ENCODE peak calls at places on chromosome 1, in six cellular contexts. D is PC-9, P is A549, L is neuronal stem cell, A is HCT116, K is uterus. C is an unnamed sample.

GRCh38 chr1:47031059-47031458 is 7.6 kb downstream of the CYP4X1 start:
- DNase-seq in A (no peak), K (no peak), L (no peak), P (no peak), D (peak), C (peak)

GRCh38 chr1:30402031-30402430 is 321.4 kb downstream of the MATN1 start:
- DNase-seq in L (no peak), A (no peak), K (no peak), D (no peak), P (no peak), C (no peak)

GRCh38 chr1:54358503-54359168 is 47.6 kb downstream of the SSBP3 start:
- DNase-seq in L (no peak), K (no peak), D (no peak), A (no peak), P (no peak), C (no peak)

GRCh38 chr1:208243851-208244583 is at the start of gene PLXNA2:
- DNase-seq in D (peak), A (peak), L (peak), K (peak), P (peak), C (peak)

GRCh38 chr1:40652979-40653378 is 12.5 kb downstream of the RIMS3 start:
- DNase-seq in P (no peak), K (no peak), A (no peak), D (no peak), L (no peak), C (peak)

GRCh38 chr1:39187276-39188046 is 17.0 kb upstream of the MACF1 start:
- DNase-seq in D (no peak), L (no peak), P (no peak), A (no peak), K (no peak), C (peak)

GRCh38 chr1:158248122-158248521 is 6.1 kb upstream of the CD1A start:
- DNase-seq in D (no peak), P (no peak), K (no peak), L (no peak), A (no peak), C (no peak)

GRCh38 chr1:117113199-117113598 is 8.3 kb downstream of the TRIM45 start:
- DNase-seq in L (no peak), D (no peak), A (no peak), P (no peak), K (no peak), C (no peak)

GRCh38 chr1:217910791-217911320 is 279.7 kb downstream of the SPATA17 start:
- DNase-seq in L (no peak), K (no peak), A (no peak), D (no peak), P (no peak), C (no peak)

GRCh38 chr1:117631361-117631760 is 25.5 kb downstream of the TENT5C start:
- DNase-seq in L (no peak), K (no peak), P (no peak), A (no peak), D (no peak), C (peak)

GRCh38 chr1:182317489-182318180 is 74.0 kb downstream of the GLUL start:
- DNase-seq in P (no peak), K (no peak), L (no peak), D (peak), A (no peak), C (no peak)

GRCh38 chr1:98903261-98903660 is 101.4 kb downstream of the PLPPR5 start:
- DNase-seq in A (no peak), P (peak), L (no peak), D (peak), K (no peak), C (peak)

GRCh38 chr1:62273953-62274352 is 45.3 kb downstream of the KANK4 start:
- DNase-seq in P (no peak), D (no peak), L (no peak), A (no peak), K (no peak), C (no peak)

GRCh38 chr1:31524196-31524967 is 51.9 kb upstream of the TINAGL1 start:
- DNase-seq in D (no peak), L (no peak), P (no peak), K (no peak), A (no peak), C (no peak)

GRCh38 chr1:241834733-241835377 is 13.1 kb upstream of the EXO1 start:
- DNase-seq in A (peak), K (no peak), D (peak), P (peak), L (no peak), C (peak)

GRCh38 chr1:8702121-8702520 is 115.3 kb downstream of the RERE start:
- DNase-seq in D (peak), K (no peak), L (no peak), P (peak), A (no peak), C (peak)

GRCh38 chr1:2582401-2582800 is 4.2 kb upstream of the PRXL2B start:
- DNase-seq in A (no peak), K (no peak), D (no peak), P (no peak), L (no peak), C (no peak)

GRCh38 chr1:33864460-33865389 is 846 bp downstream of the HMGB4 start:
- DNase-seq in D (no peak), A (no peak), P (no peak), K (no peak), L (no peak), C (no peak)

GRCh38 chr1:168428063-168428731 is 115.6 kb downstream of the XCL2 start:
- DNase-seq in K (peak), P (no peak), D (no peak), L (no peak), A (no peak), C (no peak)

GRCh38 chr1:157368363-157368762 is 184.0 kb downstream of the FCRL5 start:
- DNase-seq in L (no peak), P (no peak), A (no peak), K (no peak), D (no peak), C (no peak)

GRCh38 chr1:226662704-226663326 is 76.3 kb downstream of the ITPKB start:
- DNase-seq in L (no peak), D (peak), A (peak), K (peak), P (peak), C (peak)

GRCh38 chr1:76145332-76145731 is 70.8 kb downstream of the ST6GALNAC3 start:
- DNase-seq in P (no peak), K (no peak), L (no peak), A (no peak), D (no peak), C (no peak)

GRCh38 chr1:59159557-59160203 is 137.2 kb upstream of the FGGY start:
- DNase-seq in A (no peak), L (no peak), P (no peak), D (no peak), K (no peak), C (no peak)
- H3K4me3 ChIP-seq in A (no peak), L (no peak), P (no peak), D (no peak), K (no peak), C (no peak)

GRCh38 chr1:22875851-22876250 is 96.8 kb downstream of the LACTBL1 start:
- DNase-seq in D (no peak), A (no peak), L (no peak), K (no peak), P (no peak), C (no peak)

GRCh38 chr1:22877980-22878379 is 94.7 kb downstream of the LACTBL1 start:
- DNase-seq in A (no peak), L (no peak), P (no peak), K (no peak), D (no peak), C (no peak)

GRCh38 chr1:22876359-22877111 is 96.1 kb downstream of the LACTBL1 start:
- DNase-seq in P (no peak), K (no peak), A (no peak), D (no peak), L (peak), C (peak)

GRCh38 chr1:22878626-22879025 is 94.0 kb downstream of the LACTBL1 start:
- DNase-seq in D (no peak), A (no peak), P (no peak), L (no peak), K (no peak), C (peak)

DNA sequence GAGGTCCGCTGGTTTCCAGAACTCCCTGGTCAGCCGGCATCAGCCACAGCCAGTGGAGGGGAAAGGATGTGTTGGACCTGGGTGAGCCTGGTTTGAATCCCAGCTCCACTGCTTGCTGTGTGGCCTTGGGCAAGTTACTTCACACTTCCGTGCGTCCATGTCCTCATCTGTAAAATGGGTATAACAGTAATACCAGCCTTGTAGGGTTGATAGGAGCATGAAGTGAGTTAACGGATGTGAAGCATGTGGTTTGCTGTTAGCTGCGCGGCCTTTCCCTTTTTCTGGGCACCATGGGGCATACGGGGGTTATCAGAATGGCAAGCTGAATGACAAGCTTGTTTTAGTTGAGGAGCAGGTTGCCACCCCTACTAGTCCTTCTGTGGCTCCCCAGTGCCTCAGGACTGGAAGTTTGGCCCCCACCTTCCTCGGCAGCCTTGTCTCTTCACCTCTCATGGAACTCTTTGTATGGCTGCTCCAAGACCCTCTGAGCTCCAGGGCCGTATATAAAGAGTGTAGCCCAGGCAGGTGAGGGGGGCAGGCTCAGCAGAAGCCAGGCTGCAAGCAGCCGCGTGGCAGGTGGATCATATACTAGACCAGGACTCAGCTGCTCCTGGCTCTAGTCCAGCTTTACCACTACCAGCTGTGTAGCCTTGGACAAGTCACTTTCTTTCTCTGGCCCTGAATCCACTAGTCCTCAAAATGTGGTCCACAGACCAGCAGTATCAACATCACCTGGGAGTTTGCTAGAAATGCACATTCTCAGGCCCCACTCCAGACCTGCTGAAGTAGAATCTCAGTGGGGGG is 95.4 kb downstream of the LACTBL1 start:
- DNase-seq in D (no peak), A (no peak), L (no peak), K (no peak), P (no peak), C (no peak)
- H3K4me3 ChIP-seq in D (no peak), A (no peak), L (no peak), K (no peak), P (no peak), C (no peak)

DNA sequence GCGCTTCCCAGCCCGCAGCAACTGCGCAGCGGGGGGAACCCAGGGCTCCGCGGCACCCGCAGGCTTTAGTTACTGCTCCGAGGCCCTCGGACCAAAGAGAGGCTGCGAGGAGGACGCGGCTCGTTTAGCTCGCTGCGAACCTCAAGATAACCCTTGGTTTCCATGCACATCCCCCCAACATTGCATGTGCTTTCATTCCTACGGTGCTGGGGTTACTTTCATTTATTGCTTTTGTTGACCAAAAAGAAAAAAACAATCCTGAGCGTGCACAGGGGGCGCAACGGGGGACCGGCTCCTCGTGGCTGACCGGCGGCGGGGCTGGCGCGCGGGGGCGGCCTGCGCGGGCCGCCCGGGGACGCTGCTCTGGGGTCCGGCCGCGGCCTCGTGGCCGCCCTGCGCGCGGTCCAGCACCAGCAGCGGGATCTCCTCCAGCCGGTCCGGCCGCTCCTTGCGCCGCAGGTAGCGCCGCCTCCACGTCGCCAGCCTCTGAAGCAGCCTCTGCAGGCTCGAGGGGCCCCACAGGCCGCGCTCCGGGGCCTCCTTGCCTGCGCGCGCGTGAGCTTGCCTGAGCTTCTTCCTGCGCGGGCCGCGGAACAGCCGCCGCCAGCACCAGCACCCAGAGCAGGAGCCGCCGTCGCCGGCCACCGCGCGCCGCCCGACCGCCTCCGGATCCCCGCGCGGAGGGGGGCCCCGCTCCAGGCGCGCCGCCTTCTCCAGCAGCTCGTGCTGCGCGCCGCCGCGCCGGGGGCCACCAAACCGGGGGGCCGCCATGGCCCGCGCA is 77.4 kb downstream of the DESI2 start:
- DNase-seq in A (no peak), K (peak), L (peak), P (peak), D (no peak), C (peak)
- H3K4me3 ChIP-seq in A (no peak), K (peak), L (peak), P (peak), D (peak), C (peak)

DNA sequence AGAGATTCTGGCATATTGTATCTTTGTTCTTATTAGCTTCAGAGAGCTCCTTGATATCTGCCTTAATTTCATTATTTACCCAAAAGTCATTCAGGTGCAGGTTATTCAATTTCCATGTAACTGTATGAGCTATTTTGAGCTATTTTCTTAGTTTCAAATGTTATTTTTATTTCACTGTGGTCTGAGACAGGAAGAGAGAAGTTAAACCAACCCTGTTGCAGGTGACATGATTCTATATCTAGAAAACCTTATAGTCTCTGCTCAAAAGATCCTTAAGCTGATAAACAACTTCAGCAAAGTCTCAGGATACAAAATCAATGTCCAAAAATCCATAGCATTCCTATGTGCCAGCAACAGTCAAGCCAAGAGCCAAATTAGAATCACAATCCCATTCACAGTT is 1644.0 kb upstream of the B3GALT2 start:
- DNase-seq in K (no peak), A (no peak), L (no peak), P (no peak), D (no peak), C (no peak)
- H3K4me3 ChIP-seq in K (no peak), A (no peak), L (no peak), P (no peak), D (no peak), C (no peak)

GRCh38 chr1:212286437-212287131 is 1.4 kb downstream of the PPP2R5A start:
- DNase-seq in L (no peak), P (no peak), A (no peak), D (peak), K (no peak), C (peak)

GRCh38 chr1:212284332-212284743 is 872 bp upstream of the PPP2R5A start:
- DNase-seq in A (no peak), L (no peak), P (no peak), D (no peak), K (no peak), C (no peak)

GRCh38 chr1:212285685-212286436 is 651 bp downstream of the PPP2R5A start:
- DNase-seq in L (peak), D (peak), K (peak), A (peak), P (peak), C (peak)

GRCh38 chr1:212283741-212284140 is 1.5 kb upstream of the PPP2R5A start:
- DNase-seq in D (no peak), A (no peak), L (no peak), P (no peak), K (no peak), C (no peak)

DNA sequence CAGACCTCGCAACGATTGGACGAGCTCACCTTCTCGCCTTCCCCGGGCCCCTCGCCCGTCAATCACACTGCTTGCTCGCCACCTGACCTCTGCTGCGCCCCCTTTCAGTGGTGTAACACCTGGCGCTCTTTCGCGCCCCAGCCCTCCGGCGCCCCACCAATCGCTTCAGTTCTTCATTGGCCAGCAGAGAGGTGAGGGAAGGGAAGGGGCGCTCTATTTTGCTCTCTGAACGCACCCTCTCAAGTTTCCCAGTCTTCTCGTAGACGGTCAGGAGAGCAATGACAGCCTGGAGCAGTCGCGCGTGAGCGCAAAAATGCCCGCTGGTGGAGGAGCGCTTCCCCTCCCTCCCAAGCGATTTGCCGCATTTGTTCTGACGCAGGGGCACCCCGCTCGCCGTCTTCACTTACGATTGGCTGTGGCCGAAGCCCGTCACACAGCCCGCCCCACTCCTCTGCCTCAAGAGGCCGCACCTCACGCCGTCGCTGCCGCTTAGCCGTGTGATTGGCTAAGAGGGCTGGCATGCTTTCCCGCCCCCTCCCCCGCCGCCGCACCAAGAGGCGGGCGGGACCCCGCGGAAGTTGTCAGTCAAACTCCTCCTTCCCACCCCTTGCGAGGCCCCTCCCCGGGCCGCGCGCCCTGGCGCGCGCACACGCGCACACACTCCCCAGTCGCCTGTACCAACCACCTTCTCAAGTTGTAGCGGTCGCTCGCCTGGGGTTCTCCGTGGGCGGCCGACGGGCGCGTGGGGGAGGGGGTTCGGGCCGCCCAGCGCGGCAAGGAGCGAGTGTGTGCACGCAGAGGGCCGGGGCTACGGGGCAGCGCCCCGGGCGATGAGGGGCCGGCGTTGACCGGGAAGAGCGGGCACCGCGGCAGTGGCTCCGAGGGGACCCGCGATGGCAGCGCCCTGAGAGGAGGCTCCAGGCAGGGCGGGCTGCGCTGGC is at the start of gene PPP2R5A:
- DNase-seq in A (peak), D (peak), L (peak), P (peak), K (peak), C (peak)
- H3K4me3 ChIP-seq in A (peak), D (peak), L (peak), P (peak), K (peak), C (peak)

DNA sequence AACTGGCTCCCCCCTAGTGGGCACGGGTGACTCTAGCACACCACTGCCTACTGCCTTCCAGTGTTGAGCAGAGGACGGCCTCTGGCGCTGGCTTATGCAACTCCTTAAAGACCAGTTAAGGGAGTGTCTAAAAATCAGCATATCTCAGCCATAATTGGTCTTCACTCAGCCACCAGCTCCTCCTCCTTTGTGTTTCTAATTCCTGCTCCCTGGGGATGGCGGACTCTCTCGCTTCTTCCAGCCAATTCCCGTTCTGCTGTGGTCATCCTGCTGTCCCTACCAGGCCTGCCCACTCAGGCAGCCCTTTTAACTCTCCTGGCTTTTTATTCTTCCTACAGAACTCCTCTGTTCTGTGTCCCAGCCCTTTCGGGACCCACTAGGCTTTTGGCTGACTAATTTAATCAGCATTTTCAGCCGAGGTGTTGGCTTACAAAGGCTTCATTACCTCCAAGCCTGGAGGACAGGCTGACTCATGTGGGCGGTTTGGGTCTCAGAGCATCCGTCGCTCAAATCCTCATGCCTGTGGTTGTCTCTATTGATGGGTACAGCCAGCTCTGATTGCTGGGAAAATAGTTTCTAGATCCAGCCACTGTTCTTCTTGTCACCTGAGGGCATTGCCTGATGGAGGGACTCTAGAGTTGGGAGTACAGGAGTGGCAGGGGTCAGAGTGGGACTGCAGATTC is 332.5 kb downstream of the CAMTA1 start:
- DNase-seq in D (peak), K (no peak), L (no peak), P (peak), A (peak), C (peak)
- H3K4me3 ChIP-seq in D (no peak), K (no peak), L (no peak), P (no peak), A (peak), C (peak)

DNA sequence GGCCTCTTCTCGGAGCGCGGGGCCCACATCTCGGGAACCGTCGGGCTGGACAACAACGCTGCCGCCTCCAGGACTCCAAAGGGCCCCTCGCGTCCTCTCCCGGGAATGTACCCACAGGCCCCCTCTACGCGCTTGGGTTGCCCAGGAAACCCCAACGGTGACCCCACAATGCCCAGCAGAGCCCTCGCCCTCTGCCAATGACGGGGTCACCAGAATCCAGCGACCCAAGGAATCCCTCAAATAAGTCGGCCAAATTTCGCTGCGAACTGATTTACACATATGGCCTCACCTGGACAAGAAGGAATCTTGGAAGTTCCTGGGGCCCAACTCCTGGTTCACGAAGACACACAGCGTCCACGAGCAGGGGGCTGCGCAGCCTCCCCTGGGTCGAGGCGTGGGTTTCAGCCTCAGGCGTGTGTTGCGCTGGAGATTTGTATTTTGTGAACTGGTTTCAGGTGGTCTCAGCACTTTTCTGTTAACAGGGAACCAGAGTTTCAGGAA is 78.1 kb downstream of the DESI2 start:
- DNase-seq in P (no peak), L (peak), K (no peak), D (no peak), A (no peak), C (no peak)
- H3K4me3 ChIP-seq in P (peak), L (no peak), K (peak), D (no peak), A (no peak), C (peak)

GRCh38 chr1:181189691-181190361 is 101.3 kb downstream of the IER5 start:
- DNase-seq in D (no peak), A (peak), L (peak), K (peak), P (peak), C (peak)
- H3K4me3 ChIP-seq in D (no peak), A (no peak), L (peak), K (no peak), P (peak), C (no peak)